ENCODE peak calls at places on chromosomes 1 and 21, in five cellular contexts. N is stimulated activated CD8-positive, alpha-beta memory T cell treated with anti-CD3 and anti-CD28 coated beads, Interleukin-4, amount 100 ng/mL, for 4 hours; M is stimulated activated CD4-positive, alpha-beta T cell treated with anti-CD3 and anti-CD28 coated beads, Interleukin-15, amount 100 ng/mL, for 1 hour; K is pancreas; F is HEK293T. O is an unnamed sample.

GRCh38 chr1:107649023-107649422 is 316.0 kb downstream of the VAV3 start:
- DNase-seq in M (no peak), F (no peak), N (no peak), K (no peak), O (no peak)

GRCh38 chr1:177944673-177945014 is 25.2 kb downstream of the SEC16B start:
- DNase-seq in K (no peak), F (no peak), M (no peak), N (no peak), O (no peak)

GRCh38 chr1:245172026-245172425 is 17.2 kb downstream of the KIF26B start:
- DNase-seq in N (no peak), K (no peak), F (no peak), M (no peak), O (no peak)

GRCh38 chr21:44911384-44912157 is 9.1 kb downstream of the ITGB2 start:
- DNase-seq in N (no peak), K (peak; percentile 83), F (peak; percentile 47), M (peak; percentile 35), O (no peak)

GRCh38 chr1:44723064-44723463 is 7.9 kb downstream of the RNU5D-1 start:
- DNase-seq in K (no peak), F (no peak), M (no peak), N (no peak), O (no peak)

GRCh38 chr1:210882414-210883221 is 251.3 kb downstream of the KCNH1 start:
- DNase-seq in M (no peak), F (no peak), K (no peak), N (no peak), O (no peak)

GRCh38 chr1:107963601-107964396 is 1.2 kb downstream of the VAV3 start:
- DNase-seq in N (no peak), M (peak; percentile 2), F (no peak), K (peak; percentile 19), O (no peak)

GRCh38 chr1:87902830-87903614 is 574.3 kb downstream of the LMO4 start:
- DNase-seq in N (no peak), M (no peak), F (no peak), K (peak; percentile 23), O (no peak)

GRCh38 chr1:212173572-212173971 is 111.6 kb upstream of the PPP2R5A start:
- DNase-seq in F (no peak), N (no peak), M (no peak), K (no peak), O (no peak)